ENCODE peak calls at places on chromosomes 3 and 15, in five cellular contexts. A, D, Q, H and O are unnamed samples.

GRCh38 chr15:22979699-22980188 is 424 bp downstream of the CYFIP1 start:
- DNase-seq in A (no peak), D (no peak), H (no peak), Q (peak; percentile 46), O (peak; percentile 11)

GRCh38 chr15:59997070-59997701 is 6.9 kb upstream of the FOXB1 start:
- DNase-seq in H (peak; percentile 44), Q (no peak), D (no peak), A (no peak), O (no peak)

GRCh38 chr3:117603097-117603496 is 893.5 kb downstream of the TUSC7 start:
- DNase-seq in D (no peak), Q (no peak), H (no peak), A (no peak), O (no peak)

GRCh38 chr3:18946524-18946923 is 201.8 kb upstream of the KCNH8 start:
- DNase-seq in D (no peak), A (no peak), Q (no peak), H (no peak), O (peak; percentile 82)

GRCh38 chr3:185371683-185372082 is 8.7 kb downstream of the MAP3K13 start:
- DNase-seq in Q (no peak), D (no peak), H (no peak), A (no peak), O (no peak)

GRCh38 chr3:189805375-189806067 is 174.3 kb downstream of the TP63 start:
- DNase-seq in A (no peak), H (no peak), Q (no peak), D (no peak), O (no peak)

GRCh38 chr3:129439381-129439816 is 349 bp downstream of the MBD4 start:
- DNase-seq in Q (no peak), A (no peak), H (peak; percentile 81), D (peak; percentile 10), O (peak; percentile 28)

GRCh38 chr15:76335851-76336253 is 721 bp upstream of the ISL2 start:
- DNase-seq in H (no peak), Q (no peak), D (no peak), A (no peak), O (no peak)

GRCh38 chr15:48644498-48644826 is 1.0 kb downstream of the FBN1 start:
- DNase-seq in D (no peak), H (no peak), Q (peak; percentile 58), A (no peak), O (no peak)

GRCh38 chr15:45129651-45130129 is at the start of the genes DUOX1 and DUOXA1:
- DNase-seq in H (peak; percentile 87), A (no peak), Q (no peak), D (no peak), O (peak; percentile 56)

GRCh38 chr15:56767315-56767714 is 34.0 kb upstream of the ZNF280D start:
- DNase-seq in D (no peak), Q (no peak), A (no peak), H (no peak), O (peak; percentile 22)

GRCh38 chr15:95016511-95017219 is 785.3 kb downstream of the MCTP2 start:
- DNase-seq in H (no peak), D (no peak), Q (no peak), A (no peak), O (no peak)

GRCh38 chr3:45343947-45344346 is 44.4 kb upstream of the LARS2 start:
- DNase-seq in H (no peak), D (no peak), Q (no peak), A (no peak), O (peak; percentile 16)

GRCh38 chr15:98719169-98719515 is 70.8 kb downstream of the IGF1R start:
- DNase-seq in A (no peak), D (no peak), H (no peak), Q (no peak), O (no peak)

GRCh38 chr3:150469931-150470740 is 62.0 kb downstream of the TSC22D2 start:
- DNase-seq in A (no peak), H (no peak), Q (no peak), D (no peak), O (peak; percentile 93)

GRCh38 chr15:38454687-38455071 is 752 bp downstream of the FAM98B start:
- DNase-seq in H (no peak), D (no peak), A (no peak), Q (no peak), O (no peak)

GRCh38 chr3:14802332-14802731 is 16.4 kb upstream of the FGD5 start:
- DNase-seq in D (no peak), Q (no peak), A (no peak), H (no peak), O (no peak)

GRCh38 chr3:55091381-55092225 is 163.7 kb upstream of the LRTM1 start:
- DNase-seq in H (no peak), A (no peak), Q (no peak), D (no peak), O (peak; percentile 51)

GRCh38 chr15:89442671-89443307 is 53.6 kb downstream of the RHCG start:
- DNase-seq in Q (no peak), D (no peak), A (peak; percentile 57), H (no peak), O (peak; percentile 33)

GRCh38 chr15:63082366-63082765 is 39.3 kb upstream of the LACTB start:
- DNase-seq in D (no peak), A (no peak), Q (no peak), H (no peak), O (peak; percentile 78)

GRCh38 chr3:193768069-193768391 is 175.0 kb downstream of the OPA1 start:
- DNase-seq in D (no peak), Q (no peak), H (no peak), A (no peak), O (peak; percentile 54)

GRCh38 chr3:66377800-66378199 is 123.0 kb downstream of the LRIG1 start:
- DNase-seq in Q (no peak), D (no peak), A (no peak), H (no peak), O (no peak)

GRCh38 chr15:63968700-63969099 is 77.6 kb downstream of the DAPK2 start:
- DNase-seq in A (peak; percentile 26), D (no peak), Q (no peak), H (no peak), O (no peak)

GRCh38 chr3:187498211-187498610 is 130.0 kb downstream of the RTP4 start:
- DNase-seq in D (no peak), H (no peak), A (no peak), Q (no peak), O (no peak)

GRCh38 chr3:55461896-55462295 is 25.2 kb downstream of the WNT5A start:
- DNase-seq in A (no peak), D (no peak), Q (no peak), H (no peak), O (peak; percentile 58)

GRCh38 chr15:41284425-41285177 is 47.8 kb downstream of the OIP5 start:
- DNase-seq in Q (no peak), H (no peak), A (no peak), D (no peak), O (peak; percentile 17)

GRCh38 chr15:67009576-67010569 is 55.5 kb upstream of the SMAD3 start:
- DNase-seq in Q (no peak), D (no peak), H (no peak), A (no peak), O (no peak)

GRCh38 chr15:43134157-43134637 is 811 bp downstream of the TMEM62 start:
- DNase-seq in Q (no peak), H (no peak), A (no peak), D (no peak), O (peak; percentile 17)

GRCh38 chr15:66704019-66704782 is 2.2 kb downstream of the SMAD6 start:
- DNase-seq in D (no peak), A (no peak), H (no peak), Q (no peak), O (no peak)

GRCh38 chr3:28077566-28077965 is 163.9 kb upstream of the CMC1 start:
- DNase-seq in Q (peak; percentile 15), A (no peak), D (no peak), H (no peak), O (peak; percentile 40)

GRCh38 chr3:127442551-127442950 is 148.0 kb downstream of the TPRA1 start:
- DNase-seq in H (peak; percentile 24), Q (no peak), D (no peak), A (no peak), O (no peak)

GRCh38 chr3:32857921-32858320 is 40.1 kb downstream of the TRIM71 start:
- DNase-seq in Q (no peak), A (no peak), D (no peak), H (no peak), O (no peak)

GRCh38 chr3:32856901-32857507 is 39.2 kb downstream of the TRIM71 start:
- DNase-seq in D (no peak), A (no peak), Q (no peak), H (no peak), O (no peak)

GRCh38 chr3:32859604-32860237 is 41.9 kb downstream of the TRIM71 start:
- DNase-seq in H (no peak), Q (no peak), D (no peak), A (no peak), O (no peak)

GRCh38 chr3:32855350-32855953 is 37.7 kb downstream of the TRIM71 start:
- DNase-seq in H (no peak), Q (no peak), A (no peak), D (no peak), O (no peak)

DNA sequence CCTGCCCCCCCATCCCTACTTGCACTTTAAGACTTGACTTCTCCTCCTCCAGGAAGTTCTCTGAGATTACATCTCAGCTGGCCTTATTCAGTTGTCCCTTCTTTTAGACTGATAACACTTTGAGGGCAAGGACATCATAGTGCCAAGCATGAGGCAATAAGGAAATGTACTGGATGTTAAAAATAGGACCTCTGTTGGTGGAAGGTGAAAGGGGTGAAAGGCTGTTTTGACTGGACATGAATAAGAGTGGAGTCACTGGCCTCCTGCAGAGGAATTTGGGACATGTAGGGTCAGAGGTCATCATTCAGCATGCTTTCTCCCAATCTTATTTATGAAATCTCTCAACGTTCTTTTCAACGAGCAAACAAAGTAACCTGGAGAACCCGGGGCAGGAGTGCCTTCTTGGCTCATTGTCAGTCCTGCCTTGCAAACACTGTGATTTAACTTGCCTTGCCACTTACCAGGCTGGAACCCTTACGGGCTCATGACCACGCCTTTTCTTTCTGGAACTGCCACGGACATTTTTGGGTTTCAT is 38.6 kb downstream of the TRIM71 start:
- DNase-seq in Q (no peak), D (no peak), H (peak; percentile 69), A (no peak), O (no peak)
- H3K4me3 ChIP-seq in Q (no peak overlapping the region), D (no peak overlapping the region), H (no peak overlapping the region), A (no peak overlapping the region), O (no peak overlapping the region)

GRCh38 chr3:126024049-126024854 is 55.3 kb downstream of the ROPN1B start:
- DNase-seq in H (no peak), Q (no peak), A (no peak), D (no peak), O (no peak)
- H3K27me3 ChIP-seq in H (no peaks in the 10 kb centered on the region), Q (no peaks in the 10 kb centered on the region), A (no peaks in the 10 kb centered on the region), D (no peaks in the 10 kb centered on the region), O (no peaks in the 10 kb centered on the region)

DNA sequence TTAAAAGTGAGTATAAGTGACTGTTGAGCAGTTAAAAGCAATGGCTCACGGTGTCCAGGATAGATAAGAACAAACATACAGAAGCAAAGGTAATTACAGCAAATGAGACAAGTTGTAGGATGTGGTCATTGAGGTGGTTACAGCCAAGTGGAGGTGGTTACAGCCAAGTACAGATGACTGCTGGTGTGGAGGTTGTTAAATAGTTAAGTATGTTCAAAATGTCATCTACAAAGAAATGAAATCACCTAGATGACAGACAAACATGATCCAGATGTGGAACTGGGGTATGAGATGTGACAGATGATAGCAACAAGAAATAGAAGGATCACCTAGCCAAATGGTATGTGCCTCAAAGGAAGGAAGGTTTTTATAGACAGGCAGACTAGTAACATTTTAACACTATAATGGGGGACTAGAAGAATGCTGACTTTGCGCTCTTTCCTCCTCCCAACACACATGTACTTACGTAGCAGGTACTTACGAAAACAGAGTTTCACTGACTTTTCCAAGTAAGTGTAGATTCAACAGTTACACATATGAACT is 6.8 kb upstream of the ANKRD28 start:
- DNase-seq in H (no peak), D (no peak), A (no peak), Q (no peak), O (no peak)
- H3K4me3 ChIP-seq in H (no peak overlapping the region), D (no peak overlapping the region), A (no peak overlapping the region), Q (no peak overlapping the region), O (no peak overlapping the region)

GRCh38 chr15:88252441-88252840 is 4.1 kb downstream of the NTRK3 start:
- DNase-seq in A (no peak), Q (no peak), H (no peak), D (no peak), O (no peak)
- H3K27me3 ChIP-seq in A (no peaks in the 10 kb centered on the region), Q (no peaks in the 10 kb centered on the region), H (peaks cover 64% of the 10 kb centered on the region), D (peaks cover 10% of the 10 kb centered on the region), O (peaks cover 16% of the 10 kb centered on the region)